ENCODE peak calls at places on chromosomes 13 and 19, in five cellular contexts. K is right lobe of liver, U is A549, N is HCT116, X is HepG2. T is an unnamed sample.

GRCh38 chr13:32036131-32036695 is 4.6 kb downstream of the FRY start:
- ATAC-seq in K (peak), X (peak), U (no peak), N (no peak), T (no peak)

GRCh38 chr19:13097331-13098258 is 5.1 kb downstream of the LYL1 start:
- ATAC-seq in N (peak), K (no peak), U (no peak), X (no peak), T (no peak)

GRCh38 chr13:41995946-41996345 is 35.0 kb upstream of the VWA8 start:
- ATAC-seq in U (no peak), N (no peak), X (no peak), K (no peak), T (no peak)

GRCh38 chr13:51562011-51562671 is 22.1 kb upstream of the WDFY2 start:
- ATAC-seq in U (no peak), N (no peak), X (peak), K (peak), T (no peak)

GRCh38 chr19:51122112-51122981 is 2.4 kb upstream of the SIGLEC9 start:
- ATAC-seq in N (no peak), X (no peak), U (no peak), K (peak), T (no peak)

GRCh38 chr13:53092931-53093330 is 64.3 kb downstream of the OLFM4 start:
- ATAC-seq in N (no peak), U (no peak), K (no peak), X (no peak), T (no peak)

GRCh38 chr13:112510002-112510780 is 77.8 kb downstream of the TUBGCP3 start:
- ATAC-seq in K (peak), N (peak), X (peak), U (peak), T (no peak)

GRCh38 chr19:7366701-7367420 is 18.1 kb downstream of the ARHGEF18 start:
- ATAC-seq in K (no peak), X (no peak), U (peak), N (peak), T (no peak)

GRCh38 chr19:48866692-48867091 is 1.7 kb downstream of the PLEKHA4 start:
- ATAC-seq in K (no peak), N (no peak), X (no peak), U (peak), T (no peak)

GRCh38 chr13:35765387-35765786 is 288.9 kb upstream of the MAB21L1 start:
- ATAC-seq in N (no peak), K (no peak), X (no peak), U (peak), T (no peak)

GRCh38 chr13:28138012-28138755 is at the start of gene PAN3:
- ATAC-seq in X (peak), U (peak), N (peak), K (peak), T (peak)
- TF ChIP-seq POLR2A in X (peak), U (peak), N (peak), K (peak), T (no peak)

GRCh38 chr19:38402967-38403674 is at the start of gene FAM98C:
- ATAC-seq in N (peak), K (peak), X (peak), U (peak), T (peak)
- TF ChIP-seq POLR2A in N (no peak), K (peak), X (peak), U (peak), T (peak)

GRCh38 chr19:10677796-10678195 is 23.4 kb upstream of the QTRT1 start:
- ATAC-seq in U (no peak), N (no peak), K (peak), X (no peak), T (no peak)

GRCh38 chr19:10681658-10682057 is 19.6 kb upstream of the QTRT1 start:
- ATAC-seq in U (no peak), X (no peak), K (no peak), N (peak), T (no peak)

GRCh38 chr19:10679743-10680142 is 21.5 kb upstream of the QTRT1 start:
- ATAC-seq in N (no peak), X (no peak), U (no peak), K (no peak), T (no peak)

GRCh38 chr19:10680545-10681135 is 20.6 kb upstream of the QTRT1 start:
- ATAC-seq in U (no peak), X (no peak), K (no peak), N (no peak), T (no peak)

DNA sequence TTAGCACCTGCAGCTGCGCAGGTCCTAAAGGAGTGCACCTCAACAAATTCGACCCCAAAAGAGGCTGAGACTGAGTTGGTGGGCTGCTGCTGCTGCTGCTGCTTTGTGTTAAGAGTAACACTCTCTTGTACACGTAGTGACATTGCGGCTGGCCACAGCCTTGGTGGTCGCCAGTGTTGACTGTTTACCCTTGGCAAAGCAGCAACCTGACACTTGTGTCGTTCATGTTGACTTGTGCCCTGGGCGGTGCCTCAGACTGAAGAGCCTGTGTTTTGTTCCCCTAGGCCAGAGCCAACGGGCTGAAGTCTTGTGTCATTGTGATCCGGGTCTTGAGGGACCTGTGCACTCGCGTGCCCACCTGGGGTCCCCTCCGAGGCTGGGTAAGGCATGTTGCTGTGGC is 22.4 kb upstream of the QTRT1 start:
- ATAC-seq in K (no peak), U (no peak), N (no peak), X (no peak), T (no peak)
- TF ChIP-seq POLR2A in K (no peak), U (no peak), N (no peak), X (no peak), T (no peak)

DNA sequence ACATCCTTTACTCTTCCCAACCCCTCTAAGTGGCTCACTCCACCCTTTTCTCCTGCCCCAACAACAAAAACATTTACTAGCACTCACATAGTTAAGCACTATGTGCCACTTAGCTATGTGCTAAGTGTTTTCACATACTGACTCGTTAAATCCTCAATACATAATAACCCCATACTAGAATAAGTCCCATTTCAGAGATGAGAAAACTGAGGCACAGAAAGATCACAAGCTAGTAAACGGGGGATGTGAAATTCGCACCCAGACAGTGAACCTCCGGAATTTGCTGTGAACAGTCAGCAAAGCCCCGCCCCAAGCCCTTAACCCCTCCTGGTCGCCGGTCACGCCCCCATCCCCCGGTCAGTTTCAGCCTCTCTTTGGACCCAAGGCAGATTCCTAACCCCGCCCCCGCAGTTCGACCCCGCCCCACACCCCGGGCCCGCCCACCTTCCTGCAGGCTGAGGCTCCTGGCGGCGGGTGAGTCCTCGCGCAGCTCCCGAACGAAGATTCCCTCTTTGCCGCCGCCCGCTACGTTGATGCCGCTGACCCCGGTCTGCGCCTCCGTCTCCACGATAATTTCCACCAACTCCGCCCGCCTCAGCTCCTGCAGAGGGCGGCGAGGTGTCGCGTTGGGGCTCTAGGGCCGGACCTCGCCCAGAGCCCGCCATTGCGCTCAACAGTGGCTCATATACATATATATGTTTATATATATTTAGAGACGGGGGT is 9.8 kb downstream of the PRX start:
- ATAC-seq in N (peak), X (peak), U (peak), K (peak), T (peak)
- TF ChIP-seq POLR2A in N (no peak), X (no peak), U (peak), K (no peak), T (no peak)

T was measured in gastroesophageal sphincter.